ENCODE peak calls at places on chromosomes 13 and 19, in four cellular contexts. J is heart right ventricle, C is brain microvascular endothelial cell, Z is amniotic epithelial cell. D is an unnamed sample.

GRCh38 chr13:113298001-113298945 is 1.2 kb downstream of the LAMP1 start:
- DNase-seq in J (no peak), C (no peak), Z (no peak), D (no peak)

GRCh38 chr19:41527079-41527478 is 48.9 kb upstream of the CEACAM21 start:
- DNase-seq in C (no peak), J (no peak), Z (no peak), D (no peak)

GRCh38 chr13:99986751-99987150 is 5.2 kb downstream of the ZIC2 start:
- DNase-seq in C (no peak), Z (no peak), J (no peak), D (no peak)

GRCh38 chr13:60759499-60759898 is 362.5 kb downstream of the TDRD3 start:
- DNase-seq in C (peak), J (no peak), Z (no peak), D (no peak)

GRCh38 chr19:1065606-1066109 is 1.3 kb upstream of the ARHGAP45 start:
- DNase-seq in Z (no peak), J (no peak), C (no peak), D (no peak)

GRCh38 chr13:27977476-27978300 is 8.6 kb upstream of the CDX2 start:
- DNase-seq in C (no peak), J (no peak), Z (no peak), D (no peak)

GRCh38 chr19:11019262-11019661 is 58.4 kb downstream of the SMARCA4 start:
- DNase-seq in Z (no peak), J (no peak), C (no peak), D (no peak)

GRCh38 chr19:37160153-37160552 is 12.3 kb downstream of the ZNF585A start:
- DNase-seq in C (no peak), Z (no peak), J (no peak), D (no peak)

GRCh38 chr19:54282706-54283105 is 1.8 kb upstream of the LILRB2 start:
- DNase-seq in C (no peak), Z (no peak), J (no peak), D (no peak)

GRCh38 chr19:1066251-1066747 is 668 bp upstream of the ARHGAP45 start:
- DNase-seq in Z (no peak), J (no peak), C (no peak), D (no peak)

GRCh38 chr13:71149498-71150363 is 717.3 kb downstream of the DACH1 start:
- DNase-seq in J (no peak), C (no peak), Z (no peak), D (no peak)

GRCh38 chr19:18650468-18651001 is 13.7 kb downstream of the KLHL26 start:
- DNase-seq in Z (peak), C (peak), J (peak), D (peak)